ENCODE peak calls at places on chromosomes 12 and 14, in eight cellular contexts. M is PC-3; E is Calu3; J is AML-193; R is T-helper 2 cell; W is HL-60; F is stimulated activated CD8-positive, alpha-beta memory T cell treated with anti-CD3 and anti-CD28 coated beads, Interleukin-4, amount 100 ng/mL, for 4 hours; A is HS-5. G is an unnamed sample.

GRCh38 chr12:30694971-30695326 is 720 bp downstream of the IPO8 start:
- DNase-seq in M (peak), E (peak), J (no peak), R (no peak), W (no peak), F (no peak), A (no peak), G (no peak)

GRCh38 chr12:52499836-52500560 is 6.9 kb upstream of the KRT6A start:
- DNase-seq in M (peak), E (no peak), J (no peak), R (no peak), W (no peak), F (no peak), A (no peak), G (no peak)

GRCh38 chr14:63952933-63953437 is 100.2 kb downstream of the SYNE2 start:
- DNase-seq in M (no peak), E (no peak), J (no peak), R (no peak), W (no peak), F (no peak), A (peak), G (no peak)

GRCh38 chr12:104465379-104465778 is 8.6 kb downstream of the CHST11 start:
- DNase-seq in M (no peak), E (no peak), J (no peak), R (no peak), W (no peak), F (no peak), A (no peak), G (no peak)

GRCh38 chr12:132146098-132146497 is 1.8 kb downstream of the NOC4L start:
- DNase-seq in M (no peak), E (no peak), J (no peak), R (no peak), W (no peak), F (no peak), A (no peak), G (no peak)

GRCh38 chr14:26856832-26857508 is 259.1 kb upstream of the NOVA1 start:
- DNase-seq in M (no peak), E (no peak), J (no peak), R (no peak), W (no peak), F (no peak), A (no peak), G (no peak)

GRCh38 chr12:17148706-17149105 is 542.7 kb upstream of the LMO3 start:
- DNase-seq in M (no peak), E (no peak), J (no peak), R (no peak), W (no peak), F (no peak), A (no peak), G (no peak)

GRCh38 chr14:54108481-54109471 is 152.2 kb upstream of the BMP4 start:
- DNase-seq in M (peak), E (peak), J (no peak), R (no peak), W (no peak), F (no peak), A (peak), G (no peak)

GRCh38 chr12:57380300-57380699 is 50.5 kb downstream of the R3HDM2 start:
- DNase-seq in M (no peak), E (no peak), J (peak), R (no peak), W (peak), F (no peak), A (no peak), G (no peak)

GRCh38 chr12:13210022-13210539 is 13.6 kb downstream of the EMP1 start:
- DNase-seq in M (no peak), E (no peak), J (no peak), R (no peak), W (no peak), F (no peak), A (no peak), G (no peak)

GRCh38 chr12:92675092-92675865 is 27.5 kb upstream of the PLEKHG7 start:
- DNase-seq in M (peak), E (no peak), J (no peak), R (no peak), W (no peak), F (no peak), A (no peak), G (no peak)

GRCh38 chr12:101490286-101490920 is 15.3 kb downstream of the SPIC start:
- DNase-seq in M (peak), E (peak), J (peak), R (no peak), W (no peak), F (no peak), A (no peak), G (no peak)

GRCh38 chr12:132257955-132258490 is 71.4 kb downstream of the GALNT9 start:
- DNase-seq in M (no peak), E (no peak), J (no peak), R (no peak), W (no peak), F (no peak), A (no peak), G (no peak)

GRCh38 chr12:104624529-104624928 is 167.8 kb downstream of the CHST11 start:
- DNase-seq in M (no peak), E (no peak), J (no peak), R (no peak), W (no peak), F (no peak), A (no peak), G (no peak)

GRCh38 chr12:96036765-96037455 is 1.5 kb upstream of the LTA4H start:
- DNase-seq in M (peak), E (no peak), J (no peak), R (no peak), W (no peak), F (no peak), A (peak), G (no peak)

GRCh38 chr14:30559638-30560071 is 697 bp downstream of the G2E3 start:
- DNase-seq in M (peak), E (no peak), J (no peak), R (no peak), W (no peak), F (no peak), A (no peak), G (no peak)

GRCh38 chr12:109719123-109720022 is 5.7 kb downstream of the FAM222A start:
- DNase-seq in M (peak), E (no peak), J (no peak), R (no peak), W (no peak), F (no peak), A (no peak), G (no peak)

GRCh38 chr12:66516133-66516532 is 162.7 kb downstream of the GRIP1 start:
- DNase-seq in M (no peak), E (no peak), J (no peak), R (no peak), W (no peak), F (no peak), A (no peak), G (no peak)

GRCh38 chr14:22266683-22267082 is 322.3 kb downstream of the DAD1 start:
- DNase-seq in M (peak), E (no peak), J (no peak), R (no peak), W (no peak), F (no peak), A (no peak), G (no peak)

GRCh38 chr14:53147893-53148292 is 5.2 kb downstream of the DDHD1 start:
- DNase-seq in M (no peak), E (no peak), J (no peak), R (no peak), W (no peak), F (no peak), A (no peak), G (no peak)

GRCh38 chr12:40152783-40153383 is 47.0 kb upstream of the SLC2A13 start:
- DNase-seq in M (peak), E (peak), J (peak), R (no peak), W (no peak), F (peak), A (no peak), G (peak)

GRCh38 chr12:62588916-62589315 is 122.3 kb downstream of the MON2 start:
- DNase-seq in M (peak), E (no peak), J (no peak), R (no peak), W (no peak), F (no peak), A (no peak), G (no peak)

GRCh38 chr14:33230016-33230415 is 291.3 kb downstream of the NPAS3 start:
- DNase-seq in M (no peak), E (no peak), J (no peak), R (no peak), W (no peak), F (no peak), A (no peak), G (no peak)

GRCh38 chr14:96297999-96298398 is 42.0 kb downstream of the BDKRB1 start:
- DNase-seq in M (no peak), E (no peak), J (no peak), R (no peak), W (no peak), F (no peak), A (no peak), G (no peak)

GRCh38 chr14:52692248-52692962 is 3.0 kb downstream of the ERO1A start:
- DNase-seq in M (no peak), E (no peak), J (peak), R (no peak), W (peak), F (no peak), A (no peak), G (no peak)

GRCh38 chr12:95700316-95700785 is 90.2 kb downstream of the NTN4 start:
- DNase-seq in M (peak), E (no peak), J (no peak), R (no peak), W (no peak), F (no peak), A (peak), G (no peak)

GRCh38 chr12:110619534-110619953 is 5.6 kb downstream of the TCTN1 start:
- DNase-seq in M (peak), E (no peak), J (no peak), R (no peak), W (no peak), F (no peak), A (no peak), G (no peak)

GRCh38 chr12:10031771-10032175 is 1.3 kb downstream of the CLEC9A start:
- DNase-seq in M (peak), E (no peak), J (no peak), R (no peak), W (no peak), F (no peak), A (peak), G (no peak)

GRCh38 chr14:103727313-103728000 is 11.8 kb downstream of the ZFYVE21 start:
- DNase-seq in M (no peak), E (no peak), J (no peak), R (no peak), W (no peak), F (no peak), A (no peak), G (no peak)